ENCODE peak calls at places on chromosome 21, in seven cellular contexts. One of them, this sample, is unnamed.

GRCh38 chr21:44024895-44025353 is 12.8 kb downstream of the TRAPPC10 start:
- DNase-seq in H9: no peak
- DNase-seq in trophoblast cell: peak; percentile 8
- DNase-seq in mesenchymal stem cell: peak; percentile 92
- DNase-seq in neuronal stem cell: no peak
- DNase-seq in IMR-90: peak; percentile 67
- DNase-seq in H1: no peak
- DNase-seq in this sample: peak; percentile 63

GRCh38 chr21:36028127-36029069 is 31.9 kb downstream of the SETD4 start:
- DNase-seq in H1: peak; percentile 50
- DNase-seq in trophoblast cell: peak; percentile 60
- DNase-seq in IMR-90: peak; percentile 73
- DNase-seq in mesenchymal stem cell: peak; percentile 66
- DNase-seq in H9: peak; percentile 86
- DNase-seq in neuronal stem cell: peak; percentile 81
- DNase-seq in this sample: peak; percentile 81

GRCh38 chr21:29172282-29172681 is 41.8 kb downstream of the MAP3K7CL start:
- DNase-seq in mesenchymal stem cell: no peak
- DNase-seq in neuronal stem cell: no peak
- DNase-seq in H1: no peak
- DNase-seq in IMR-90: no peak
- DNase-seq in H9: no peak
- DNase-seq in trophoblast cell: no peak
- DNase-seq in this sample: no peak

GRCh38 chr21:46667735-46668380 is 32.4 kb downstream of the PRMT2 start:
- DNase-seq in IMR-90: peak; percentile 17
- DNase-seq in neuronal stem cell: peak; percentile 35
- DNase-seq in mesenchymal stem cell: peak; percentile 62
- DNase-seq in H9: peak; percentile 74
- DNase-seq in H1: no peak
- DNase-seq in trophoblast cell: no peak
- DNase-seq in this sample: peak; percentile 75

GRCh38 chr21:26715878-26716506 is 129.2 kb downstream of the ADAMTS1 start:
- DNase-seq in trophoblast cell: peak; percentile 54
- DNase-seq in IMR-90: peak; percentile 51
- DNase-seq in H1: no peak
- DNase-seq in mesenchymal stem cell: peak; percentile 66
- DNase-seq in H9: peak; percentile 79
- DNase-seq in neuronal stem cell: peak; percentile 49
- DNase-seq in this sample: peak; percentile 82

GRCh38 chr21:37575536-37576083 is 209.0 kb downstream of the DYRK1A start:
- DNase-seq in neuronal stem cell: no peak
- DNase-seq in H9: no peak
- DNase-seq in trophoblast cell: no peak
- DNase-seq in IMR-90: no peak
- DNase-seq in H1: no peak
- DNase-seq in mesenchymal stem cell: no peak
- DNase-seq in this sample: no peak

GRCh38 chr21:26124421-26124833 is 46.1 kb downstream of the APP start:
- DNase-seq in mesenchymal stem cell: peak; percentile 64
- DNase-seq in H9: no peak
- DNase-seq in trophoblast cell: peak; percentile 58
- DNase-seq in IMR-90: peak; percentile 67
- DNase-seq in neuronal stem cell: no peak
- DNase-seq in H1: no peak
- DNase-seq in this sample: peak; percentile 64

GRCh38 chr21:46461909-46462308 is 3.2 kb downstream of the DIP2A start:
- DNase-seq in trophoblast cell: no peak
- DNase-seq in IMR-90: no peak
- DNase-seq in neuronal stem cell: no peak
- DNase-seq in mesenchymal stem cell: no peak
- DNase-seq in H1: no peak
- DNase-seq in H9: no peak
- DNase-seq in this sample: peak; percentile 15

GRCh38 chr21:28537371-28538079 is 455.2 kb downstream of the LTN1 start:
- DNase-seq in mesenchymal stem cell: peak; percentile 84
- DNase-seq in trophoblast cell: no peak
- DNase-seq in neuronal stem cell: no peak
- DNase-seq in H1: no peak
- DNase-seq in H9: no peak
- DNase-seq in IMR-90: peak; percentile 100
- DNase-seq in this sample: no peak

GRCh38 chr21:46421191-46421750 is 37.4 kb upstream of the DIP2A start:
- DNase-seq in IMR-90: no peak
- DNase-seq in H1: no peak
- DNase-seq in mesenchymal stem cell: no peak
- DNase-seq in trophoblast cell: no peak
- DNase-seq in neuronal stem cell: no peak
- DNase-seq in H9: peak; percentile 21
- DNase-seq in this sample: no peak

GRCh38 chr21:16211339-16212303 is 481.8 kb downstream of the USP25 start:
- DNase-seq in IMR-90: peak; percentile 1
- DNase-seq in neuronal stem cell: no peak
- DNase-seq in mesenchymal stem cell: peak; percentile 68
- DNase-seq in H9: no peak
- DNase-seq in H1: no peak
- DNase-seq in trophoblast cell: no peak
- DNase-seq in this sample: no peak

GRCh38 chr21:46254208-46254975 is 25.8 kb upstream of the LSS start:
- DNase-seq in IMR-90: no peak
- DNase-seq in H9: no peak
- DNase-seq in H1: no peak
- DNase-seq in neuronal stem cell: no peak
- DNase-seq in mesenchymal stem cell: no peak
- DNase-seq in trophoblast cell: no peak
- DNase-seq in this sample: no peak

GRCh38 chr21:42763578-42764442 is 110.4 kb downstream of the PDE9A start:
- DNase-seq in neuronal stem cell: no peak
- DNase-seq in trophoblast cell: no peak
- DNase-seq in H1: no peak
- DNase-seq in IMR-90: no peak
- DNase-seq in mesenchymal stem cell: no peak
- DNase-seq in H9: no peak
- DNase-seq in this sample: no peak

GRCh38 chr21:25456672-25457071 is 150.6 kb downstream of the MRPL39 start:
- DNase-seq in mesenchymal stem cell: no peak
- DNase-seq in IMR-90: peak; percentile 7
- DNase-seq in H1: no peak
- DNase-seq in neuronal stem cell: no peak
- DNase-seq in H9: no peak
- DNase-seq in trophoblast cell: no peak
- DNase-seq in this sample: no peak

GRCh38 chr21:36175771-36176565 is 19.3 kb downstream of the DOP1B start:
- DNase-seq in H1: no peak
- DNase-seq in neuronal stem cell: no peak
- DNase-seq in trophoblast cell: no peak
- DNase-seq in IMR-90: no peak
- DNase-seq in H9: peak; percentile 23
- DNase-seq in mesenchymal stem cell: no peak
- DNase-seq in this sample: no peak

GRCh38 chr21:18801468-18801867 is 397.9 kb upstream of the TMPRSS15 start:
- DNase-seq in IMR-90: no peak
- DNase-seq in H1: no peak
- DNase-seq in neuronal stem cell: no peak
- DNase-seq in H9: no peak
- DNase-seq in mesenchymal stem cell: peak; percentile 14
- DNase-seq in trophoblast cell: no peak
- DNase-seq in this sample: peak; percentile 36

GRCh38 chr21:17613242-17613676 is 558 bp upstream of the BTG3 start:
- DNase-seq in H9: no peak
- DNase-seq in mesenchymal stem cell: peak; percentile 28
- DNase-seq in neuronal stem cell: peak; percentile 4
- DNase-seq in IMR-90: no peak
- DNase-seq in H1: no peak
- DNase-seq in trophoblast cell: no peak
- DNase-seq in this sample: no peak

GRCh38 chr21:32558131-32558530 is 27.2 kb downstream of the TCP10L start:
- DNase-seq in mesenchymal stem cell: no peak
- DNase-seq in trophoblast cell: no peak
- DNase-seq in IMR-90: no peak
- DNase-seq in neuronal stem cell: no peak
- DNase-seq in H9: no peak
- DNase-seq in H1: no peak
- DNase-seq in this sample: no peak

GRCh38 chr21:32559004-32559610 is 26.2 kb downstream of the TCP10L start:
- DNase-seq in H1: no peak
- DNase-seq in H9: no peak
- DNase-seq in neuronal stem cell: no peak
- DNase-seq in mesenchymal stem cell: no peak
- DNase-seq in IMR-90: no peak
- DNase-seq in trophoblast cell: no peak
- DNase-seq in this sample: no peak

GRCh38 chr21:32562915-32563314 is 22.4 kb downstream of the TCP10L start:
- DNase-seq in neuronal stem cell: no peak
- DNase-seq in trophoblast cell: no peak
- DNase-seq in IMR-90: no peak
- DNase-seq in mesenchymal stem cell: no peak
- DNase-seq in H9: no peak
- DNase-seq in H1: no peak
- DNase-seq in this sample: no peak

GRCh38 chr21:32562426-32562825 is 22.9 kb downstream of the TCP10L start:
- DNase-seq in neuronal stem cell: peak; percentile 18
- DNase-seq in trophoblast cell: no peak
- DNase-seq in H1: no peak
- DNase-seq in IMR-90: peak; percentile 83
- DNase-seq in H9: peak; percentile 62
- DNase-seq in mesenchymal stem cell: peak; percentile 9
- DNase-seq in this sample: peak; percentile 65

DNA sequence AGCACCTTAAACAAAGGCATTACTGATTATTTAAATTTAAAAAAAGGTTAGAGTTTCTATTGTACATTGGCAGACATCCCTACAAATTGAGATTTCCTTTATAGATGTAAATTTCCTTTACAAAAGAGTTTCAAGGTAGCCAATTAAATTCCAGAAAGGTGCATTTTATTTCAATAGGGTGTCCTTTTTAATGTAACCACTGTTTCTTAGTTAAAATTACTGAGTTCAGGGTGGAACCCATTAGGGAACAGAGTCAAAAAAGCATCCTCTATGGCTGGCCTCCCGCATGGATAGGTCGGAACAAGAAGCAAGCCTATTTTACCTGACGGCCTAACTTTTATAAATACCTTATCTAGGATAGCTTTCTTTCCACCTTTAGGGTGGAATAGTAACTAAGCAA is 24.4 kb downstream of the TCP10L start:
- DNase-seq in IMR-90: no peak
- DNase-seq in trophoblast cell: no peak
- DNase-seq in mesenchymal stem cell: no peak
- DNase-seq in H9: no peak
- DNase-seq in H1: no peak
- DNase-seq in neuronal stem cell: no peak
- DNase-seq in this sample: no peak
- H3K4ac ChIP-seq in IMR-90: no peak overlapping the region
- H3K4ac ChIP-seq in trophoblast cell: no peak overlapping the region
- H3K4ac ChIP-seq in mesenchymal stem cell: no peak overlapping the region
- H3K4ac ChIP-seq in H9: no peak overlapping the region
- H3K4ac ChIP-seq in H1: no peak overlapping the region
- H3K4ac ChIP-seq in neuronal stem cell: no peak overlapping the region
- H3K4ac ChIP-seq in this sample: no peak overlapping the region

DNA sequence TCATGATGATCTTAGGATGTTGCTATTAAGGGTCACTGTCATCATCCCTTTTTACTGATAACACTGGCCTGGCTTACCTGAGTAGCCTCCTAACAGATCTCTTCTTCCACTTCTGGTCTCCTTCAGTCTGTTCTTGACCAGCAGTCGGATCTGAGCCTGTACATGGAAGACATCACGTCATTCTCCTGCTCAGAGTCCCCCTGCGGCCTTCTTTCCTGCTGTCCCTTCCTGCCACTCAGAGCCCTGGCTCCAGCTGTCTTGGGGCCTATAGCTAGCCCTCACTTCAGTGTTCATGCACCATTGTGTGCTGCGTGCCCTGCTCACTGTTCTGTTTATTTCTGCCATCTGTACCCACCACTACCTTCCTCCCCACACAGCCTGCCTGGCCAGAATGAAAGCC is 8.3 kb downstream of the ADARB1 start:
- DNase-seq in H9: no peak
- DNase-seq in mesenchymal stem cell: no peak
- DNase-seq in IMR-90: no peak
- DNase-seq in trophoblast cell: no peak
- DNase-seq in H1: no peak
- DNase-seq in neuronal stem cell: no peak
- DNase-seq in this sample: no peak
- H3K4me1 ChIP-seq in H9: no peaks in the 10 kb centered on the region
- H3K4me1 ChIP-seq in mesenchymal stem cell: peaks cover 5% of the 10 kb centered on the region
- H3K4me1 ChIP-seq in IMR-90: peaks cover 37% of the 10 kb centered on the region
- H3K4me1 ChIP-seq in trophoblast cell: peaks cover 25% of the 10 kb centered on the region
- H3K4me1 ChIP-seq in H1: no peaks in the 10 kb centered on the region
- H3K4me1 ChIP-seq in neuronal stem cell: no peaks in the 10 kb centered on the region
- H3K4me1 ChIP-seq in this sample: no peaks in the 10 kb centered on the region

GRCh38 chr21:41660748-41661147 is 106.1 kb downstream of the RIPK4 start:
- DNase-seq in H9: no peak
- DNase-seq in mesenchymal stem cell: no peak
- DNase-seq in neuronal stem cell: no peak
- DNase-seq in H1: no peak
- DNase-seq in trophoblast cell: no peak
- DNase-seq in IMR-90: no peak
- DNase-seq in this sample: no peak
- H3K4ac ChIP-seq in H9: no peak overlapping the region
- H3K4ac ChIP-seq in mesenchymal stem cell: no peak overlapping the region
- H3K4ac ChIP-seq in neuronal stem cell: no peak overlapping the region
- H3K4ac ChIP-seq in H1: no peak overlapping the region
- H3K4ac ChIP-seq in trophoblast cell: no peak overlapping the region
- H3K4ac ChIP-seq in IMR-90: no peak overlapping the region
- H3K4ac ChIP-seq in this sample: no peak overlapping the region

GRCh38 chr21:34802180-34802899 is 133.5 kb downstream of the CLIC6 start:
- DNase-seq in H1: no peak
- DNase-seq in mesenchymal stem cell: no peak
- DNase-seq in neuronal stem cell: no peak
- DNase-seq in H9: no peak
- DNase-seq in trophoblast cell: peak; percentile 56
- DNase-seq in IMR-90: no peak
- DNase-seq in this sample: no peak

GRCh38 chr21:34806423-34806822 is 137.6 kb downstream of the CLIC6 start:
- DNase-seq in mesenchymal stem cell: no peak
- DNase-seq in IMR-90: no peak
- DNase-seq in neuronal stem cell: no peak
- DNase-seq in H9: no peak
- DNase-seq in trophoblast cell: no peak
- DNase-seq in H1: no peak
- DNase-seq in this sample: no peak

GRCh38 chr21:34807146-34807880 is 138.5 kb downstream of the CLIC6 start:
- DNase-seq in trophoblast cell: no peak
- DNase-seq in neuronal stem cell: no peak
- DNase-seq in H1: no peak
- DNase-seq in H9: no peak
- DNase-seq in IMR-90: peak; percentile 97
- DNase-seq in mesenchymal stem cell: peak; percentile 99
- DNase-seq in this sample: peak; percentile 87

GRCh38 chr21:34803792-34804440 is 135.1 kb downstream of the CLIC6 start:
- DNase-seq in neuronal stem cell: no peak
- DNase-seq in mesenchymal stem cell: no peak
- DNase-seq in H9: no peak
- DNase-seq in trophoblast cell: no peak
- DNase-seq in IMR-90: no peak
- DNase-seq in H1: no peak
- DNase-seq in this sample: no peak

DNA sequence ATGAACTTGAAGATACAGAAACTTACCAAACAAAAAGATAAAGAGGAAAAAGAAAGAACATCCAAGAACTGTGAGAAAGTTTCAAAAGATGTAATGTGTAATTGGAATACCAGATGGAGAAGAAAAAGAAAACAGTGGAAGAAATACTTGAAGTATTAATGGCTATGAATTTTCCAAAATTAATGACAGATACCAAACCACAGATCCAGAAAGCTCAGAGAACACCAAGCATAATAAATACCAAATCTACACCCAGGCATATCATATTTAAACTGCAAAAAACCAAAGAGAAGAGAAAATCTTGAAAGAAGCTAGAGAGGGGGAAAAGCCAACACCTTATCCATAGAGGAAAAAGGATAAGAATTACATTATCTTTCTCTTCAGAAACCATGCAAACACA is 136.4 kb downstream of the CLIC6 start:
- DNase-seq in trophoblast cell: no peak
- DNase-seq in mesenchymal stem cell: no peak
- DNase-seq in IMR-90: no peak
- DNase-seq in H9: no peak
- DNase-seq in H1: no peak
- DNase-seq in neuronal stem cell: no peak
- DNase-seq in this sample: no peak
- H3K4me1 ChIP-seq in trophoblast cell: peaks cover 25% of the 10 kb centered on the region
- H3K4me1 ChIP-seq in mesenchymal stem cell: peaks cover 22% of the 10 kb centered on the region
- H3K4me1 ChIP-seq in IMR-90: peaks cover 29% of the 10 kb centered on the region
- H3K4me1 ChIP-seq in H9: no peaks in the 10 kb centered on the region
- H3K4me1 ChIP-seq in H1: no peaks in the 10 kb centered on the region
- H3K4me1 ChIP-seq in neuronal stem cell: no peaks in the 10 kb centered on the region
- H3K4me1 ChIP-seq in this sample: no peaks in the 10 kb centered on the region

This sample was measured in mesendoderm.